ENCODE peak calls at places on chromosomes 13 and 19, in eight cellular contexts. One of them, this sample, is unnamed.

GRCh38 chr13:22517544-22517943 is 663.2 kb upstream of the SGCG start:
- DNase-seq in KG1: no peak
- DNase-seq in GF-D8: no peak
- DNase-seq in HEK293T: no peak
- DNase-seq in nephron progenitor cell: no peak
- DNase-seq in transverse colon: no peak
- DNase-seq in RKO: no peak
- DNase-seq in AG08396: no peak
- DNase-seq in this sample: no peak

GRCh38 chr19:44857837-44858236 is 11.7 kb downstream of the NECTIN2 start:
- DNase-seq in KG1: no peak
- DNase-seq in GF-D8: no peak
- DNase-seq in HEK293T: no peak
- DNase-seq in nephron progenitor cell: no peak
- DNase-seq in transverse colon: no peak
- DNase-seq in RKO: no peak
- DNase-seq in AG08396: no peak
- DNase-seq in this sample: no peak

GRCh38 chr19:34145741-34146202 is 26.5 kb upstream of the LSM14A start:
- DNase-seq in KG1: peak; percentile 22
- DNase-seq in GF-D8: no peak
- DNase-seq in HEK293T: peak; percentile 72
- DNase-seq in nephron progenitor cell: peak; percentile 65
- DNase-seq in transverse colon: peak; percentile 38
- DNase-seq in RKO: peak; percentile 60
- DNase-seq in AG08396: peak; percentile 61
- DNase-seq in this sample: peak; percentile 67

GRCh38 chr19:17865364-17866311 is 5.9 kb downstream of the RPL18A start:
- DNase-seq in KG1: no peak
- DNase-seq in GF-D8: no peak
- DNase-seq in HEK293T: no peak
- DNase-seq in nephron progenitor cell: no peak
- DNase-seq in transverse colon: peak; percentile 81
- DNase-seq in RKO: peak; percentile 44
- DNase-seq in AG08396: no peak
- DNase-seq in this sample: no peak

GRCh38 chr13:23993439-23993980 is 96.2 kb upstream of the C1QTNF9B start:
- DNase-seq in KG1: no peak
- DNase-seq in GF-D8: no peak
- DNase-seq in HEK293T: no peak
- DNase-seq in nephron progenitor cell: no peak
- DNase-seq in transverse colon: no peak
- DNase-seq in RKO: no peak
- DNase-seq in AG08396: no peak
- DNase-seq in this sample: no peak

GRCh38 chr13:33782631-33783030 is 35.3 kb upstream of the RFC3 start:
- DNase-seq in KG1: no peak
- DNase-seq in GF-D8: no peak
- DNase-seq in HEK293T: no peak
- DNase-seq in nephron progenitor cell: no peak
- DNase-seq in transverse colon: no peak
- DNase-seq in RKO: no peak
- DNase-seq in AG08396: no peak
- DNase-seq in this sample: no peak

GRCh38 chr19:16372065-16372915 is 47.7 kb downstream of the KLF2 start:
- DNase-seq in KG1: no peak
- DNase-seq in GF-D8: no peak
- DNase-seq in HEK293T: no peak
- DNase-seq in nephron progenitor cell: no peak
- DNase-seq in transverse colon: no peak
- DNase-seq in RKO: no peak
- DNase-seq in AG08396: no peak
- DNase-seq in this sample: no peak

GRCh38 chr19:7743425-7743841 is 3.9 kb downstream of the CD209 start:
- DNase-seq in KG1: no peak
- DNase-seq in GF-D8: no peak
- DNase-seq in HEK293T: no peak
- DNase-seq in nephron progenitor cell: no peak
- DNase-seq in transverse colon: no peak
- DNase-seq in RKO: no peak
- DNase-seq in AG08396: no peak
- DNase-seq in this sample: no peak

GRCh38 chr19:47848871-47849473 is 10.1 kb upstream of the TPRX2 start:
- DNase-seq in KG1: no peak
- DNase-seq in GF-D8: no peak
- DNase-seq in HEK293T: peak; percentile 58
- DNase-seq in nephron progenitor cell: peak; percentile 67
- DNase-seq in transverse colon: no peak
- DNase-seq in RKO: no peak
- DNase-seq in AG08396: no peak
- DNase-seq in this sample: peak; percentile 35

GRCh38 chr13:50149143-50149703 is 134.0 kb downstream of the KCNRG start:
- DNase-seq in KG1: no peak
- DNase-seq in GF-D8: no peak
- DNase-seq in HEK293T: no peak
- DNase-seq in nephron progenitor cell: no peak
- DNase-seq in transverse colon: no peak
- DNase-seq in RKO: no peak
- DNase-seq in AG08396: no peak
- DNase-seq in this sample: no peak

GRCh38 chr19:42965204-42965603 is 28.2 kb upstream of the PSG7 start:
- DNase-seq in KG1: no peak
- DNase-seq in GF-D8: no peak
- DNase-seq in HEK293T: no peak
- DNase-seq in nephron progenitor cell: no peak
- DNase-seq in transverse colon: no peak
- DNase-seq in RKO: no peak
- DNase-seq in AG08396: peak; percentile 34
- DNase-seq in this sample: no peak

GRCh38 chr13:80339841-80340642 is 884 bp downstream of the SPRY2 start:
- DNase-seq in KG1: peak; percentile 17
- DNase-seq in GF-D8: peak; percentile 27
- DNase-seq in HEK293T: peak; percentile 66
- DNase-seq in nephron progenitor cell: peak; percentile 50
- DNase-seq in transverse colon: peak; percentile 68
- DNase-seq in RKO: peak; percentile 47
- DNase-seq in AG08396: peak; percentile 45
- DNase-seq in this sample: peak; percentile 47

GRCh38 chr13:26050568-26051230 is 1.1 kb downstream of the SHISA2 start:
- DNase-seq in KG1: no peak
- DNase-seq in GF-D8: no peak
- DNase-seq in HEK293T: peak; percentile 23
- DNase-seq in nephron progenitor cell: peak; percentile 77
- DNase-seq in transverse colon: no peak
- DNase-seq in RKO: no peak
- DNase-seq in AG08396: no peak
- DNase-seq in this sample: peak; percentile 23

GRCh38 chr13:72970301-72970880 is 88.4 kb upstream of the KLF5 start:
- DNase-seq in KG1: no peak
- DNase-seq in GF-D8: no peak
- DNase-seq in HEK293T: no peak
- DNase-seq in nephron progenitor cell: no peak
- DNase-seq in transverse colon: no peak
- DNase-seq in RKO: no peak
- DNase-seq in AG08396: no peak
- DNase-seq in this sample: no peak

GRCh38 chr19:6865849-6866248 is 21.5 kb upstream of the ADGRE1 start:
- DNase-seq in KG1: no peak
- DNase-seq in GF-D8: no peak
- DNase-seq in HEK293T: no peak
- DNase-seq in nephron progenitor cell: no peak
- DNase-seq in transverse colon: no peak
- DNase-seq in RKO: no peak
- DNase-seq in AG08396: no peak
- DNase-seq in this sample: no peak

GRCh38 chr13:113560645-113561416 is 23.7 kb upstream of the TFDP1 start:
- DNase-seq in KG1: no peak
- DNase-seq in GF-D8: no peak
- DNase-seq in HEK293T: no peak
- DNase-seq in nephron progenitor cell: no peak
- DNase-seq in transverse colon: no peak
- DNase-seq in RKO: no peak
- DNase-seq in AG08396: no peak
- DNase-seq in this sample: peak; percentile 11

GRCh38 chr19:49428547-49429451 is 3.6 kb downstream of the GFY start:
- DNase-seq in KG1: no peak
- DNase-seq in GF-D8: no peak
- DNase-seq in HEK293T: no peak
- DNase-seq in nephron progenitor cell: no peak
- DNase-seq in transverse colon: no peak
- DNase-seq in RKO: no peak
- DNase-seq in AG08396: no peak
- DNase-seq in this sample: no peak

GRCh38 chr19:3065675-3066357 is 3.5 kb upstream of the TLE5 start:
- DNase-seq in KG1: no peak
- DNase-seq in GF-D8: no peak
- DNase-seq in HEK293T: no peak
- DNase-seq in nephron progenitor cell: no peak
- DNase-seq in transverse colon: peak; percentile 79
- DNase-seq in RKO: no peak
- DNase-seq in AG08396: no peak
- DNase-seq in this sample: peak; percentile 54

GRCh38 chr13:40175639-40176038 is 490.8 kb downstream of the FOXO1 start:
- DNase-seq in KG1: no peak
- DNase-seq in GF-D8: no peak
- DNase-seq in HEK293T: no peak
- DNase-seq in nephron progenitor cell: no peak
- DNase-seq in transverse colon: no peak
- DNase-seq in RKO: no peak
- DNase-seq in AG08396: no peak
- DNase-seq in this sample: no peak

GRCh38 chr19:54209058-54209747 is 8.5 kb downstream of the RPS9 start:
- DNase-seq in KG1: no peak
- DNase-seq in GF-D8: no peak
- DNase-seq in HEK293T: no peak
- DNase-seq in nephron progenitor cell: no peak
- DNase-seq in transverse colon: no peak
- DNase-seq in RKO: no peak
- DNase-seq in AG08396: no peak
- DNase-seq in this sample: no peak

GRCh38 chr19:9932835-9933234 is 3.5 kb downstream of the OLFM2 start:
- DNase-seq in KG1: no peak
- DNase-seq in GF-D8: no peak
- DNase-seq in HEK293T: no peak
- DNase-seq in nephron progenitor cell: no peak
- DNase-seq in transverse colon: no peak
- DNase-seq in RKO: no peak
- DNase-seq in AG08396: no peak
- DNase-seq in this sample: no peak

GRCh38 chr13:36712785-36713184 is 39.0 kb downstream of the SERTM1 start:
- DNase-seq in KG1: no peak
- DNase-seq in GF-D8: no peak
- DNase-seq in HEK293T: no peak
- DNase-seq in nephron progenitor cell: no peak
- DNase-seq in transverse colon: no peak
- DNase-seq in RKO: no peak
- DNase-seq in AG08396: no peak
- DNase-seq in this sample: peak; percentile 30

GRCh38 chr13:59478908-59479307 is 684.8 kb downstream of the DIAPH3 start:
- DNase-seq in KG1: no peak
- DNase-seq in GF-D8: no peak
- DNase-seq in HEK293T: no peak
- DNase-seq in nephron progenitor cell: no peak
- DNase-seq in transverse colon: no peak
- DNase-seq in RKO: no peak
- DNase-seq in AG08396: no peak
- DNase-seq in this sample: no peak

GRCh38 chr19:35959040-35959967 is 23.1 kb downstream of the LRFN3 start:
- DNase-seq in KG1: no peak
- DNase-seq in GF-D8: no peak
- DNase-seq in HEK293T: peak; percentile 36
- DNase-seq in nephron progenitor cell: peak; percentile 49
- DNase-seq in transverse colon: peak; percentile 56
- DNase-seq in RKO: no peak
- DNase-seq in AG08396: peak; percentile 63
- DNase-seq in this sample: peak; percentile 60

GRCh38 chr13:31063734-31064133 is 98.0 kb downstream of the HSPH1 start:
- DNase-seq in KG1: no peak
- DNase-seq in GF-D8: no peak
- DNase-seq in HEK293T: no peak
- DNase-seq in nephron progenitor cell: no peak
- DNase-seq in transverse colon: no peak
- DNase-seq in RKO: no peak
- DNase-seq in AG08396: no peak
- DNase-seq in this sample: no peak

GRCh38 chr19:27793128-27793643 is 1419.8 kb downstream of the UQCRFS1 start:
- DNase-seq in KG1: peak; percentile 75
- DNase-seq in GF-D8: peak; percentile 87
- DNase-seq in HEK293T: peak; percentile 57
- DNase-seq in nephron progenitor cell: peak; percentile 45
- DNase-seq in transverse colon: peak; percentile 88
- DNase-seq in RKO: peak; percentile 95
- DNase-seq in AG08396: peak; percentile 81
- DNase-seq in this sample: peak; percentile 94

GRCh38 chr19:3176715-3177501 is 1.7 kb upstream of the S1PR4 start:
- DNase-seq in KG1: no peak
- DNase-seq in GF-D8: no peak
- DNase-seq in HEK293T: no peak
- DNase-seq in nephron progenitor cell: no peak
- DNase-seq in transverse colon: peak; percentile 71
- DNase-seq in RKO: peak; percentile 47
- DNase-seq in AG08396: peak; percentile 86
- DNase-seq in this sample: no peak

GRCh38 chr19:19463348-19464117 is 51.8 kb downstream of the TSSK6 start:
- DNase-seq in KG1: no peak
- DNase-seq in GF-D8: no peak
- DNase-seq in HEK293T: no peak
- DNase-seq in nephron progenitor cell: no peak
- DNase-seq in transverse colon: no peak
- DNase-seq in RKO: no peak
- DNase-seq in AG08396: peak; percentile 80
- DNase-seq in this sample: no peak

GRCh38 chr13:28609936-28610335 is 49.0 kb upstream of the POMP start:
- DNase-seq in KG1: no peak
- DNase-seq in GF-D8: no peak
- DNase-seq in HEK293T: no peak
- DNase-seq in nephron progenitor cell: no peak
- DNase-seq in transverse colon: no peak
- DNase-seq in RKO: no peak
- DNase-seq in AG08396: peak; percentile 23
- DNase-seq in this sample: no peak

GRCh38 chr19:17075860-17076538 is 422 bp downstream of the MYO9B start:
- DNase-seq in KG1: peak; percentile 24
- DNase-seq in GF-D8: peak; percentile 13
- DNase-seq in HEK293T: no peak
- DNase-seq in nephron progenitor cell: no peak
- DNase-seq in transverse colon: peak; percentile 51
- DNase-seq in RKO: peak; percentile 63
- DNase-seq in AG08396: peak; percentile 41
- DNase-seq in this sample: no peak

This sample was measured in testis.